ENCODE peak calls at places on chromosome 6, in ten cellular contexts. One of them, this sample, is unnamed.

GRCh38 chr6:90256698-90257485 is 39.8 kb downstream of the BACH2 start:
- DNase-seq in T-helper 17 cell: no peak
- DNase-seq in psoas muscle: no peak
- DNase-seq in immature natural killer cell: no peak
- DNase-seq in fibroblast of the conjunctiva: peak; percentile 30
- DNase-seq in GM04504: peak; percentile 44
- DNase-seq in EH: peak; percentile 83
- DNase-seq in Panc1: peak; percentile 18
- DNase-seq in activated CD8-positive, alpha-beta memory T cell treated with anti-CD3 and anti-CD28 coated beads for 24 hours: no peak
- DNase-seq in naive thymus-derived CD8-positive, alpha-beta T cell: no peak
- DNase-seq in this sample: no peak

GRCh38 chr6:154468760-154469159 is 41.7 kb downstream of the CNKSR3 start:
- DNase-seq in T-helper 17 cell: no peak
- DNase-seq in psoas muscle: no peak
- DNase-seq in immature natural killer cell: no peak
- DNase-seq in fibroblast of the conjunctiva: no peak
- DNase-seq in GM04504: no peak
- DNase-seq in EH: no peak
- DNase-seq in Panc1: no peak
- DNase-seq in activated CD8-positive, alpha-beta memory T cell treated with anti-CD3 and anti-CD28 coated beads for 24 hours: no peak
- DNase-seq in naive thymus-derived CD8-positive, alpha-beta T cell: no peak
- DNase-seq in this sample: no peak

GRCh38 chr6:90780778-90781177 is 193.9 kb upstream of the MAP3K7 start:
- DNase-seq in T-helper 17 cell: no peak
- DNase-seq in psoas muscle: no peak
- DNase-seq in immature natural killer cell: no peak
- DNase-seq in fibroblast of the conjunctiva: no peak
- DNase-seq in GM04504: no peak
- DNase-seq in EH: no peak
- DNase-seq in Panc1: no peak
- DNase-seq in activated CD8-positive, alpha-beta memory T cell treated with anti-CD3 and anti-CD28 coated beads for 24 hours: no peak
- DNase-seq in naive thymus-derived CD8-positive, alpha-beta T cell: no peak
- DNase-seq in this sample: no peak

GRCh38 chr6:136148051-136148450 is 102.1 kb downstream of the MTFR2 start:
- DNase-seq in T-helper 17 cell: no peak
- DNase-seq in psoas muscle: no peak
- DNase-seq in immature natural killer cell: no peak
- DNase-seq in fibroblast of the conjunctiva: no peak
- DNase-seq in GM04504: no peak
- DNase-seq in EH: no peak
- DNase-seq in Panc1: no peak
- DNase-seq in activated CD8-positive, alpha-beta memory T cell treated with anti-CD3 and anti-CD28 coated beads for 24 hours: no peak
- DNase-seq in naive thymus-derived CD8-positive, alpha-beta T cell: no peak
- DNase-seq in this sample: no peak

GRCh38 chr6:34610819-34611477 is 54.8 kb upstream of the SPDEF start:
- DNase-seq in T-helper 17 cell: no peak
- DNase-seq in psoas muscle: no peak
- DNase-seq in immature natural killer cell: no peak
- DNase-seq in fibroblast of the conjunctiva: peak; percentile 67
- DNase-seq in GM04504: peak; percentile 32
- DNase-seq in EH: peak; percentile 91
- DNase-seq in Panc1: peak; percentile 51
- DNase-seq in activated CD8-positive, alpha-beta memory T cell treated with anti-CD3 and anti-CD28 coated beads for 24 hours: no peak
- DNase-seq in naive thymus-derived CD8-positive, alpha-beta T cell: no peak
- DNase-seq in this sample: no peak

GRCh38 chr6:82249381-82250253 is 2.1 kb upstream of the IBTK start:
- DNase-seq in T-helper 17 cell: no peak
- DNase-seq in psoas muscle: no peak
- DNase-seq in immature natural killer cell: no peak
- DNase-seq in fibroblast of the conjunctiva: no peak
- DNase-seq in GM04504: no peak
- DNase-seq in EH: peak; percentile 42
- DNase-seq in Panc1: no peak
- DNase-seq in activated CD8-positive, alpha-beta memory T cell treated with anti-CD3 and anti-CD28 coated beads for 24 hours: no peak
- DNase-seq in naive thymus-derived CD8-positive, alpha-beta T cell: no peak
- DNase-seq in this sample: no peak

GRCh38 chr6:131427441-131428051 is 145.5 kb upstream of the ARG1 start:
- DNase-seq in T-helper 17 cell: no peak
- DNase-seq in psoas muscle: no peak
- DNase-seq in immature natural killer cell: no peak
- DNase-seq in fibroblast of the conjunctiva: no peak
- DNase-seq in GM04504: no peak
- DNase-seq in EH: no peak
- DNase-seq in Panc1: no peak
- DNase-seq in activated CD8-positive, alpha-beta memory T cell treated with anti-CD3 and anti-CD28 coated beads for 24 hours: no peak
- DNase-seq in naive thymus-derived CD8-positive, alpha-beta T cell: no peak
- DNase-seq in this sample: no peak

GRCh38 chr6:505374-505773 is 113.8 kb downstream of the IRF4 start:
- DNase-seq in T-helper 17 cell: no peak
- DNase-seq in psoas muscle: no peak
- DNase-seq in immature natural killer cell: no peak
- DNase-seq in fibroblast of the conjunctiva: no peak
- DNase-seq in GM04504: no peak
- DNase-seq in EH: no peak
- DNase-seq in Panc1: no peak
- DNase-seq in activated CD8-positive, alpha-beta memory T cell treated with anti-CD3 and anti-CD28 coated beads for 24 hours: no peak
- DNase-seq in naive thymus-derived CD8-positive, alpha-beta T cell: no peak
- DNase-seq in this sample: no peak

GRCh38 chr6:128739112-128739511 is 143.8 kb upstream of the LAMA2 start:
- DNase-seq in T-helper 17 cell: no peak
- DNase-seq in psoas muscle: no peak
- DNase-seq in immature natural killer cell: no peak
- DNase-seq in fibroblast of the conjunctiva: no peak
- DNase-seq in GM04504: no peak
- DNase-seq in EH: no peak
- DNase-seq in Panc1: no peak
- DNase-seq in activated CD8-positive, alpha-beta memory T cell treated with anti-CD3 and anti-CD28 coated beads for 24 hours: no peak
- DNase-seq in naive thymus-derived CD8-positive, alpha-beta T cell: no peak
- DNase-seq in this sample: no peak

GRCh38 chr6:168093071-168093505 is 14.1 kb upstream of the FRMD1 start:
- DNase-seq in T-helper 17 cell: no peak
- DNase-seq in psoas muscle: peak; percentile 10
- DNase-seq in immature natural killer cell: no peak
- DNase-seq in fibroblast of the conjunctiva: no peak
- DNase-seq in GM04504: no peak
- DNase-seq in EH: no peak
- DNase-seq in Panc1: no peak
- DNase-seq in activated CD8-positive, alpha-beta memory T cell treated with anti-CD3 and anti-CD28 coated beads for 24 hours: no peak
- DNase-seq in naive thymus-derived CD8-positive, alpha-beta T cell: no peak
- DNase-seq in this sample: no peak

GRCh38 chr6:34575326-34575725 is 19.2 kb upstream of the SPDEF start:
- DNase-seq in T-helper 17 cell: no peak
- DNase-seq in psoas muscle: no peak
- DNase-seq in immature natural killer cell: no peak
- DNase-seq in fibroblast of the conjunctiva: no peak
- DNase-seq in GM04504: no peak
- DNase-seq in EH: no peak
- DNase-seq in Panc1: no peak
- DNase-seq in activated CD8-positive, alpha-beta memory T cell treated with anti-CD3 and anti-CD28 coated beads for 24 hours: no peak
- DNase-seq in naive thymus-derived CD8-positive, alpha-beta T cell: no peak
- DNase-seq in this sample: no peak